ENCODE peak calls at places on chromosomes 3 and 15, in nine cellular contexts. E is fibroblast of lung, B is PC-3, U is H9, I is neural progenitor cell, S is NT2/D1, Y is GM23248, G is IMR-90, R is neuronal stem cell. P is an unnamed sample.
A peak's percentile ranks its signal among the peaks of the same experiment; 100 is the strongest.

GRCh38 chr15:46080018-46080417 is 445.2 kb downstream of the SQOR start:
- DNase-seq in I (peak; percentile 83), G (no peak), S (no peak), U (peak; percentile 31), Y (no peak), R (peak; percentile 39), B (no peak), E (no peak), P (peak; percentile 52)

GRCh38 chr3:59605944-59606534 is 556.2 kb upstream of the CFAP20DC start:
- DNase-seq in E (no peak), R (no peak), U (no peak), I (no peak), G (no peak), B (no peak), Y (no peak), S (no peak), P (no peak)

GRCh38 chr3:110378481-110378880 is 693.1 kb upstream of the NECTIN3 start:
- DNase-seq in B (no peak), I (no peak), G (peak; percentile 55), S (no peak), U (no peak), R (no peak), E (peak; percentile 52), Y (no peak), P (no peak)

GRCh38 chr3:125398952-125399351 is 23.8 kb upstream of the ZNF148 start:
- DNase-seq in G (no peak), B (peak; percentile 20), S (no peak), I (no peak), R (no peak), E (no peak), Y (no peak), U (peak; percentile 32), P (no peak)

GRCh38 chr15:71649894-71650293 is 160.5 kb upstream of the NR2E3 start:
- DNase-seq in Y (peak; percentile 11), G (peak; percentile 18), E (peak; percentile 49), R (no peak), U (no peak), I (no peak), B (peak; percentile 53), S (no peak), P (no peak)

GRCh38 chr3:195154111-195154791 is 116.7 kb downstream of the XXYLT1 start:
- DNase-seq in R (no peak), G (peak; percentile 82), Y (peak; percentile 16), E (peak; percentile 78), S (no peak), I (no peak), U (no peak), B (no peak), P (peak; percentile 49)

GRCh38 chr3:42123012-42123581 is 31.9 kb downstream of the TRAK1 start:
- DNase-seq in U (no peak), Y (peak; percentile 57), R (no peak), E (no peak), G (peak; percentile 55), I (no peak), B (peak; percentile 47), S (no peak), P (no peak)

GRCh38 chr15:66747223-66747622 is 45.2 kb downstream of the SMAD6 start:
- DNase-seq in G (no peak), R (no peak), I (no peak), B (no peak), Y (no peak), S (no peak), E (no peak), U (no peak), P (peak; percentile 67)

GRCh38 chr15:31236184-31237041 is 90.2 kb upstream of the KLF13 start:
- DNase-seq in R (no peak), G (peak; percentile 94), U (no peak), Y (peak; percentile 96), B (peak; percentile 54), I (no peak), E (peak; percentile 98), S (peak; percentile 11), P (no peak)

GRCh38 chr3:13420051-13420816 is at the start of gene NUP210:
- DNase-seq in U (peak; percentile 67), I (peak; percentile 89), G (no peak), E (no peak), R (peak; percentile 63), B (peak; percentile 63), S (no peak), Y (no peak), P (peak; percentile 81)

GRCh38 chr15:85661859-85662258 is 132.9 kb downstream of the KLHL25 start:
- DNase-seq in B (no peak), G (no peak), E (no peak), R (no peak), S (no peak), Y (no peak), I (no peak), U (no peak), P (no peak)

GRCh38 chr3:52847726-52848125 is 12.9 kb upstream of the MUSTN1 start:
- DNase-seq in Y (no peak), S (no peak), U (no peak), I (no peak), G (no peak), R (no peak), E (no peak), B (no peak), P (no peak)

GRCh38 chr3:113151475-113152031 is 59.8 kb upstream of the BOC start:
- DNase-seq in G (no peak), R (no peak), E (peak; percentile 43), Y (no peak), I (no peak), U (no peak), S (no peak), B (no peak), P (no peak)

GRCh38 chr3:32483772-32484171 is 18.9 kb downstream of the CMTM6 start:
- DNase-seq in B (no peak), U (no peak), Y (no peak), R (no peak), G (no peak), S (no peak), I (no peak), E (no peak), P (no peak)

GRCh38 chr3:105613120-105613519 is 246.4 kb downstream of the ALCAM start:
- DNase-seq in B (no peak), Y (peak; percentile 29), E (no peak), G (no peak), R (no peak), U (peak; percentile 32), S (no peak), I (peak; percentile 26), P (peak; percentile 87)

GRCh38 chr3:50164056-50164455 is 8.9 kb downstream of the SEMA3F start:
- DNase-seq in E (peak; percentile 96), Y (peak; percentile 98), S (no peak), U (no peak), R (no peak), B (peak; percentile 98), G (peak; percentile 93), I (no peak), P (no peak)

GRCh38 chr3:115084686-115085085 is 62.4 kb downstream of the ZBTB20 start:
- DNase-seq in I (no peak), R (no peak), S (no peak), E (no peak), U (no peak), G (no peak), B (no peak), Y (peak; percentile 35), P (no peak)

GRCh38 chr3:25457642-25458419 is 29.8 kb downstream of the RARB start:
- DNase-seq in I (no peak), Y (peak; percentile 15), E (no peak), G (peak; percentile 24), R (no peak), U (no peak), B (no peak), S (no peak), P (no peak)
- H3K9ac ChIP-seq in I (no peak overlapping the region), Y (no peak overlapping the region), E (no peak overlapping the region), G (no peak overlapping the region), R (no peak overlapping the region), U (no peak overlapping the region), B (no peak overlapping the region), S (no peak overlapping the region), P (no peak overlapping the region)

GRCh38 chr15:73633991-73634495 is 854 bp upstream of the NPTN start:
- DNase-seq in R (no peak), U (no peak), B (peak; percentile 98), S (no peak), E (peak; percentile 93), Y (peak; percentile 97), I (no peak), G (peak; percentile 96), P (no peak)
- H3K9ac ChIP-seq in R (no peak overlapping the region), U (no peak overlapping the region), B (peak overlapping the region; percentile 90), S (peak overlapping the region; percentile 80), E (peak overlapping the region; percentile 51), Y (peak overlapping the region; percentile 93), I (no peak overlapping the region), G (peak overlapping the region; percentile 66), P (peak overlapping the region; percentile 35)

GRCh38 chr3:30162579-30162978 is 443.8 kb upstream of the TGFBR2 start:
- DNase-seq in U (no peak), Y (peak; percentile 89), B (no peak), E (peak; percentile 52), I (no peak), R (no peak), S (no peak), G (peak; percentile 91), P (no peak)
- H3K9ac ChIP-seq in U (no peak overlapping the region), Y (no peak overlapping the region), B (no peak overlapping the region), E (no peak overlapping the region), I (no peak overlapping the region), R (no peak overlapping the region), S (no peak overlapping the region), G (no peak overlapping the region), P (no peak overlapping the region)

DNA sequence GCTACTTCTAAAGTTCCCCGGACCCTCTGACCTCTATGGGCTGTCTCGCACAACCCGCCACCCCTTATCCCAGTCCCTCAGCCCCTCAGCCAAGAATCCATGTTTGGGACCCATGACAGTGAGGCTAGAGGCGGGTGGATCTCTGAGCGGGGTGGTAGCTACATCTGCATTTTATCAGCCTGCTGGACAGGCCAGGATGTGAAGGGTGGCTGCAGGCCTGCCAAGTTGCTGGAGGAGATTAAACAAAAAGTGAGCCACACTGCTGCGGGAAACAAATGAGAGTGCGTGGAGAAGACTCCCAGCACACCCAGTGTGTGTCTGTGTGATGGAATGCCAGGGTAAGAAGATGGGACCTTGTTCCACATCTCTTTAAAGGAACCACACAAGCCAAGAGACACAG is 51.1 kb upstream of the SPATA12 start:
- DNase-seq in R (no peak), G (peak; percentile 23), Y (no peak), B (no peak), U (no peak), I (no peak), S (no peak), E (peak; percentile 52), P (no peak)
- H3K9ac ChIP-seq in R (no peak overlapping the region), G (no peak overlapping the region), Y (no peak overlapping the region), B (no peak overlapping the region), U (no peak overlapping the region), I (no peak overlapping the region), S (no peak overlapping the region), E (no peak overlapping the region), P (no peak overlapping the region)

DNA sequence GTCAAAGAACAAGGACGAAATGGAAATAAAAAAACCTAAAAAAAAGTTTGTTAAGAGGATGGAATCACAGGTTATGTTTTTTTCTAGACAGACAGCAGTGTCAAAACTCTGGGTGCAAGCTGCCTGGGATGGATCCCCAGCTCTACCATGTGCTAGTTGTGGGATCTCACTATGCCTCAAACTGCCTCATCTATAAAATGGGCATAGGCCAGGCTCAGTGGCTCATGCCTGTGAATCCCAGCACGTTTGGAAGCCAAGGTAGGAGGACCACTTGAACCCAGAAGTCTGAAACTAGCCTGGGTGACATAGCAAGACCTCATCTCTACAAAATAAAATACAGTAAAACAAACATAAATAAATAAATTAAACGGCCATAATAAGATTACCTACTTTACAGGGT is 4.6 kb downstream of the PLD1 start:
- DNase-seq in Y (no peak), B (no peak), G (no peak), S (no peak), R (no peak), U (no peak), I (no peak), E (no peak), P (no peak)
- H3K9ac ChIP-seq in Y (peak overlapping the region; percentile 56), B (peak overlapping the region; percentile 87), G (no peak overlapping the region), S (no peak overlapping the region), R (no peak overlapping the region), U (no peak overlapping the region), I (no peak overlapping the region), E (no peak overlapping the region), P (no peak overlapping the region)